ENCODE peak calls at places on chromosomes 3 and 15, in ten cellular contexts. T is stimulated activated effector memory CD8-positive, alpha-beta T cell treated with anti-CD3 and anti-CD28 coated beads, Interleukin-12 subunit alpha, Interleukin-12 subunit beta, amount 100 ng/mL, for 72 hours; Z is lower lobe of right lung; I is GM12892; F is heart right ventricle; X is AG08396; U is ureter; J is hypothalamus; V is cerebellar cortex; R is SK-MEL-5. K is an unnamed sample.

GRCh38 chr3:195609229-195609628 is 25.5 kb upstream of the APOD start:
- DNase-seq in T (peak; percentile 64), Z (no peak), I (no peak), F (no peak), X (no peak), U (peak; percentile 17), J (no peak), V (no peak), R (no peak), K (no peak)

GRCh38 chr15:90654233-90655124 is 62.7 kb upstream of the BLM start:
- DNase-seq in T (no peak), Z (no peak), I (no peak), F (no peak), X (no peak), U (no peak), J (no peak), V (no peak), R (no peak), K (no peak)

GRCh38 chr15:62833671-62834070 is 208.9 kb upstream of the TPM1 start:
- DNase-seq in T (no peak), Z (no peak), I (no peak), F (no peak), X (no peak), U (no peak), J (no peak), V (no peak), R (no peak), K (no peak)

GRCh38 chr3:25679642-25680302 is 15.1 kb upstream of the TOP2B start:
- DNase-seq in T (no peak), Z (no peak), I (no peak), F (no peak), X (no peak), U (no peak), J (no peak), V (no peak), R (peak; percentile 13), K (no peak)

GRCh38 chr3:110332591-110332990 is 739.0 kb upstream of the NECTIN3 start:
- DNase-seq in T (no peak), Z (peak; percentile 32), I (no peak), F (no peak), X (no peak), U (no peak), J (no peak), V (no peak), R (no peak), K (peak; percentile 58)

GRCh38 chr3:130093741-130094391 is 12.2 kb downstream of the ALG1L2 start:
- DNase-seq in T (peak; percentile 58), Z (peak; percentile 51), I (peak; percentile 35), F (no peak), X (no peak), U (no peak), J (no peak), V (no peak), R (no peak), K (no peak)

GRCh38 chr3:195438371-195438770 is 4.4 kb downstream of the ACAP2 start:
- DNase-seq in T (no peak), Z (no peak), I (no peak), F (no peak), X (no peak), U (no peak), J (no peak), V (no peak), R (no peak), K (no peak)

GRCh38 chr3:23760325-23760724 is 45.4 kb upstream of the UBE2E1 start:
- DNase-seq in T (no peak), Z (no peak), I (no peak), F (no peak), X (no peak), U (no peak), J (no peak), V (no peak), R (no peak), K (no peak)

GRCh38 chr3:69226071-69226470 is 103.7 kb upstream of the LMOD3 start:
- DNase-seq in T (no peak), Z (no peak), I (no peak), F (no peak), X (no peak), U (no peak), J (no peak), V (no peak), R (peak; percentile 87), K (no peak)

GRCh38 chr3:71117572-71118247 is 465.8 kb downstream of the FOXP1 start:
- DNase-seq in T (no peak), Z (no peak), I (no peak), F (no peak), X (no peak), U (no peak), J (no peak), V (no peak), R (no peak), K (no peak)

GRCh38 chr3:71012971-71013370 is 570.6 kb downstream of the FOXP1 start:
- DNase-seq in T (no peak), Z (no peak), I (no peak), F (no peak), X (no peak), U (no peak), J (no peak), V (no peak), R (no peak), K (no peak)

GRCh38 chr15:38021259-38021658 is 86.8 kb downstream of the TMCO5A start:
- DNase-seq in T (no peak), Z (no peak), I (no peak), F (no peak), X (no peak), U (no peak), J (no peak), V (no peak), R (peak; percentile 17), K (no peak)

GRCh38 chr3:18111702-18112311 is 313.3 kb downstream of the SATB1 start:
- DNase-seq in T (no peak), Z (no peak), I (no peak), F (no peak), X (no peak), U (no peak), J (no peak), V (no peak), R (peak; percentile 70), K (no peak)

GRCh38 chr3:135992072-135992471 is 26.5 kb downstream of the PPP2R3A start:
- DNase-seq in T (no peak), Z (no peak), I (no peak), F (no peak), X (peak; percentile 36), U (no peak), J (no peak), V (no peak), R (no peak), K (no peak)

GRCh38 chr3:142623209-142623608 is 27.0 kb downstream of the PLS1 start:
- DNase-seq in T (no peak), Z (no peak), I (no peak), F (no peak), X (no peak), U (no peak), J (no peak), V (no peak), R (no peak), K (no peak)

GRCh38 chr3:129703913-129704312 is 97.4 kb upstream of the PLXND1 start:
- DNase-seq in T (no peak), Z (no peak), I (no peak), F (no peak), X (no peak), U (no peak), J (no peak), V (no peak), R (no peak), K (no peak)

GRCh38 chr3:43236008-43236407 is 50.3 kb upstream of the SNRK start:
- DNase-seq in T (no peak), Z (no peak), I (no peak), F (no peak), X (no peak), U (no peak), J (no peak), V (no peak), R (no peak), K (no peak)

GRCh38 chr3:108887137-108887536 is 64.6 kb downstream of the TRAT1 start:
- DNase-seq in T (no peak), Z (no peak), I (no peak), F (no peak), X (no peak), U (no peak), J (no peak), V (no peak), R (no peak), K (no peak)

GRCh38 chr3:50676031-50676705 is 1.4 kb downstream of the DOCK3 start:
- DNase-seq in T (no peak), Z (no peak), I (no peak), F (no peak), X (no peak), U (no peak), J (no peak), V (peak; percentile 50), R (no peak), K (no peak)

GRCh38 chr3:145798005-145798404 is 363.0 kb downstream of the PLOD2 start:
- DNase-seq in T (no peak), Z (no peak), I (no peak), F (no peak), X (no peak), U (no peak), J (no peak), V (no peak), R (no peak), K (no peak)

GRCh38 chr15:64643685-64644084 is 131.7 kb downstream of the RBPMS2 start:
- DNase-seq in T (no peak), Z (no peak), I (no peak), F (no peak), X (no peak), U (no peak), J (no peak), V (no peak), R (no peak), K (no peak)

GRCh38 chr3:59469948-59470723 is 420.3 kb upstream of the CFAP20DC start:
- DNase-seq in T (peak; percentile 57), Z (no peak), I (no peak), F (no peak), X (no peak), U (no peak), J (no peak), V (no peak), R (no peak), K (no peak)

GRCh38 chr3:191401775-191402357 is 59.1 kb upstream of the PYDC2 start:
- DNase-seq in T (no peak), Z (no peak), I (no peak), F (no peak), X (no peak), U (no peak), J (no peak), V (no peak), R (no peak), K (no peak)

GRCh38 chr3:186888569-186888968 is 41.8 kb upstream of the ST6GAL1 start:
- DNase-seq in T (no peak), Z (no peak), I (no peak), F (no peak), X (no peak), U (no peak), J (no peak), V (no peak), R (no peak), K (no peak)

GRCh38 chr3:127274200-127274599 is 13.6 kb downstream of the PRR20G start:
- DNase-seq in T (peak; percentile 38), Z (no peak), I (no peak), F (no peak), X (no peak), U (no peak), J (no peak), V (no peak), R (no peak), K (no peak)

GRCh38 chr15:78909791-78910228 is 35.0 kb downstream of the CTSH start:
- DNase-seq in T (peak; percentile 52), Z (no peak), I (no peak), F (no peak), X (no peak), U (no peak), J (no peak), V (peak; percentile 77), R (peak; percentile 79), K (no peak)

GRCh38 chr15:48559270-48559669 is 86.2 kb downstream of the FBN1 start:
- DNase-seq in T (no peak), Z (no peak), I (no peak), F (no peak), X (peak; percentile 51), U (no peak), J (no peak), V (no peak), R (no peak), K (no peak)

GRCh38 chr15:77144492-77145070 is 73.7 kb upstream of the TSPAN3 start:
- DNase-seq in T (no peak), Z (no peak), I (no peak), F (no peak), X (peak; percentile 65), U (no peak), J (no peak), V (no peak), R (peak; percentile 59), K (no peak)